ENCODE peak calls at places on chromosomes 5 and 9, in six cellular contexts. Q is aorta, M is sigmoid colon, E is small intestine, X is esophagus squamous epithelium, L is A673. C is an unnamed sample.

GRCh38 chr5:94374336-94374735 is 244.1 kb downstream of the KIAA0825 start:
- DNase-seq in Q (no peak), M (no peak), E (peak; percentile 14), X (no peak), L (no peak), C (no peak)

GRCh38 chr5:82257729-82258128 is 20.4 kb downstream of the RPS23 start:
- DNase-seq in Q (no peak), M (no peak), E (no peak), X (no peak), L (no peak), C (no peak)

GRCh38 chr9:68819065-68819464 is 114.0 kb downstream of the PIP5K1B start:
- DNase-seq in Q (no peak), M (no peak), E (no peak), X (no peak), L (no peak), C (no peak)

GRCh38 chr5:127472700-127473099 is 44.7 kb upstream of the PRRC1 start:
- DNase-seq in Q (no peak), M (no peak), E (no peak), X (no peak), L (no peak), C (no peak)

GRCh38 chr5:10635257-10635860 is 71.5 kb downstream of the ANKRD33B start:
- DNase-seq in Q (no peak), M (no peak), E (no peak), X (no peak), L (no peak), C (no peak)

GRCh38 chr5:148014276-148014675 is 49.5 kb upstream of the SPINK5 start:
- DNase-seq in Q (no peak), M (no peak), E (no peak), X (no peak), L (no peak), C (no peak)

GRCh38 chr5:174354571-174354970 is 309.1 kb downstream of the NSG2 start:
- DNase-seq in Q (peak; percentile 66), M (no peak), E (no peak), X (no peak), L (no peak), C (no peak)

GRCh38 chr5:146851133-146851532 is 27.4 kb downstream of the PPP2R2B start:
- DNase-seq in Q (no peak), M (no peak), E (no peak), X (no peak), L (no peak), C (no peak)

GRCh38 chr5:153520952-153521351 is 30.5 kb downstream of the GRIA1 start:
- DNase-seq in Q (no peak), M (no peak), E (no peak), X (no peak), L (no peak), C (no peak)

GRCh38 chr9:34744295-34745221 is 34.6 kb upstream of the CCL21 start:
- DNase-seq in Q (peak; percentile 69), M (peak; percentile 79), E (peak; percentile 5), X (no peak), L (no peak), C (peak; percentile 24)

GRCh38 chr5:153489611-153490010 is 859 bp upstream of the GRIA1 start:
- DNase-seq in Q (no peak), M (no peak), E (no peak), X (no peak), L (peak; percentile 18), C (no peak)

GRCh38 chr5:90398726-90399125 is 10.8 kb downstream of the CETN3 start:
- DNase-seq in Q (no peak), M (no peak), E (no peak), X (no peak), L (no peak), C (no peak)

GRCh38 chr5:108521841-108522506 is 140.1 kb upstream of the FBXL17 start:
- DNase-seq in Q (no peak), M (no peak), E (peak; percentile 86), X (no peak), L (peak; percentile 82), C (peak; percentile 38)

GRCh38 chr5:36059571-36060515 is 6.8 kb downstream of the UGT3A2 start:
- DNase-seq in Q (no peak), M (no peak), E (no peak), X (no peak), L (peak; percentile 61), C (no peak)

GRCh38 chr9:69546265-69546664 is 125.9 kb downstream of the APBA1 start:
- DNase-seq in Q (no peak), M (no peak), E (no peak), X (no peak), L (peak; percentile 18), C (peak; percentile 62)

GRCh38 chr9:4137234-4137633 is 162.6 kb downstream of the GLIS3 start:
- DNase-seq in Q (no peak), M (no peak), E (peak; percentile 15), X (no peak), L (peak; percentile 48), C (peak; percentile 41)

GRCh38 chr5:87242242-87242641 is 25.4 kb upstream of the RASA1 start:
- DNase-seq in Q (no peak), M (no peak), E (no peak), X (no peak), L (no peak), C (no peak)

GRCh38 chr5:110651507-110651906 is 75.0 kb downstream of the TMEM232 start:
- DNase-seq in Q (no peak), M (no peak), E (no peak), X (no peak), L (no peak), C (no peak)

GRCh38 chr9:27528278-27528885 is 1.2 kb downstream of the MOB3B start:
- DNase-seq in Q (peak; percentile 85), M (peak; percentile 94), E (peak; percentile 86), X (peak; percentile 5), L (no peak), C (peak; percentile 10)

GRCh38 chr5:99646011-99646647 is 717.3 kb upstream of the CHD1 start:
- DNase-seq in Q (no peak), M (no peak), E (no peak), X (no peak), L (no peak), C (no peak)

GRCh38 chr9:93096131-93096802 is at the start of gene CARD19:
- DNase-seq in Q (peak; percentile 79), M (peak; percentile 87), E (peak; percentile 61), X (no peak), L (no peak), C (peak; percentile 69)

GRCh38 chr9:132481467-132481866 is 71.5 kb downstream of the CFAP77 start:
- DNase-seq in Q (no peak), M (no peak), E (no peak), X (no peak), L (no peak), C (no peak)

GRCh38 chr5:73272351-73272750 is 99.4 kb downstream of the TMEM174 start:
- DNase-seq in Q (no peak), M (no peak), E (no peak), X (no peak), L (no peak), C (no peak)

GRCh38 chr9:130837644-130838043 is 2.6 kb downstream of the ABL1 start:
- DNase-seq in Q (no peak), M (no peak), E (no peak), X (no peak), L (no peak), C (no peak)

GRCh38 chr9:130837002-130837511 is 2.0 kb downstream of the ABL1 start:
- DNase-seq in Q (no peak), M (no peak), E (peak; percentile 59), X (no peak), L (no peak), C (no peak)

GRCh38 chr9:130834371-130835311 is at the start of gene ABL1:
- DNase-seq in Q (peak; percentile 86), M (peak; percentile 94), E (peak; percentile 80), X (no peak), L (peak; percentile 85), C (peak; percentile 88)

GRCh38 chr9:130833324-130833990 is 1.6 kb upstream of the ABL1 start:
- DNase-seq in Q (no peak), M (no peak), E (no peak), X (no peak), L (no peak), C (no peak)

GRCh38 chr9:130835441-130836298 is 616 bp downstream of the ABL1 start:
- DNase-seq in Q (peak; percentile 67), M (peak; percentile 79), E (peak; percentile 24), X (no peak), L (peak; percentile 67), C (peak; percentile 80)
- H3K4me3 ChIP-seq in Q (peak overlapping the region; percentile 46), M (peak overlapping the region; percentile 77), E (peak overlapping the region; percentile 79), X (peak overlapping the region; percentile 52), L (peak overlapping the region; percentile 62), C (peak overlapping the region; percentile 92)

DNA sequence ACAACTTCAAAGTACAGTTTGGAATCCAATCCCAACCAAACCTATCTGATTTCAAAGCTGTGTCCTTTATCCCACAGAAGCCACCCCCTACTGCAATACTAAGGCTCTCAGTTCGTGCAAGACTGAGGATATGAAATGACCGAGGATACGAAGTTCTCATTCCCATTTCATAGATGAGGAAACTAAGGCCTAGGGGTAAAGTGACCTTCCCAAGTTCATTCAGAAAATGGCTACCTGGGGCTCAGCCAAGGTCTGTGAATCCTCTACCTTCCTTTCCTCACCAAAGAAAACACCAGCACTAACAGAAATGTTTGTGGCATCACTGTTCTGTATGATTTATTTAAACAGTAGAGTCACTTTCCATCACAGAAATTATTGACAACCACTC is 5.4 kb downstream of the KIAA1191 start:
- DNase-seq in Q (no peak), M (no peak), E (no peak), X (no peak), L (no peak), C (no peak)
- H3K36me3 ChIP-seq in Q (peaks cover 4% of the 10 kb centered on the region), M (peaks cover 77% of the 10 kb centered on the region), E (peaks cover 17% of the 10 kb centered on the region), X (peaks cover 40% of the 10 kb centered on the region), L (peaks cover 32% of the 10 kb centered on the region), C (peaks cover 47% of the 10 kb centered on the region)

GRCh38 chr9:95000821-95001220 is 274.3 kb downstream of the AOPEP start:
- DNase-seq in Q (no peak), M (no peak), E (no peak), X (no peak), L (no peak), C (no peak)
- H3K4me1 ChIP-seq in Q (no peaks in the 10 kb centered on the region), M (peaks cover 48% of the 10 kb centered on the region), E (no peaks in the 10 kb centered on the region), X (peaks cover 51% of the 10 kb centered on the region), L (peaks cover 10% of the 10 kb centered on the region), C (peaks cover 20% of the 10 kb centered on the region)

GRCh38 chr9:96008502-96009222 is 133.2 kb downstream of the ERCC6L2 start:
- DNase-seq in Q (no peak), M (no peak), E (no peak), X (no peak), L (no peak), C (peak; percentile 50)
- H3K4me3 ChIP-seq in Q (no peak overlapping the region), M (no peak overlapping the region), E (no peak overlapping the region), X (no peak overlapping the region), L (no peak overlapping the region), C (no peak overlapping the region)

GRCh38 chr5:882253-883185 is 10.1 kb downstream of the BRD9 start:
- DNase-seq in Q (no peak), M (peak; percentile 42), E (no peak), X (no peak), L (no peak), C (no peak)
- H3K36me3 ChIP-seq in Q (no peaks in the 10 kb centered on the region), M (peaks cover 80% of the 10 kb centered on the region), E (peaks cover 31% of the 10 kb centered on the region), X (peaks cover 59% of the 10 kb centered on the region), L (peaks cover 70% of the 10 kb centered on the region), C (peaks cover 38% of the 10 kb centered on the region)